ENCODE peak calls at places on chromosome 3, in five cellular contexts. L is IMR-90, E is stomach, A is fibroblast of pulmonary artery, S is AG09319. J is an unnamed sample.

GRCh38 chr3:48738926-48739616 is 22.1 kb upstream of the IP6K2 start:
- DNase-seq in A (no peak), E (no peak), L (no peak), S (no peak), J (no peak)

GRCh38 chr3:105878061-105878460 is 9.2 kb upstream of the CBLB start:
- DNase-seq in A (peak), L (peak), E (no peak), S (peak), J (no peak)

GRCh38 chr3:177624523-177625495 is 427.5 kb upstream of the TBL1XR1 start:
- DNase-seq in L (no peak), S (no peak), E (no peak), A (no peak), J (no peak)

GRCh38 chr3:123258359-123258758 is 56.6 kb downstream of the SEC22A start:
- DNase-seq in A (no peak), L (no peak), E (no peak), S (no peak), J (no peak)

GRCh38 chr3:192772495-192772894 is 45.2 kb upstream of the FGF12 start:
- DNase-seq in E (peak), L (peak), A (peak), S (no peak), J (no peak)

GRCh38 chr3:50275996-50276761 is 2.7 kb upstream of the LSMEM2 start:
- DNase-seq in E (no peak), S (no peak), A (no peak), L (no peak), J (no peak)

GRCh38 chr3:33789183-33789954 is 9.1 kb upstream of the PDCD6IP start:
- DNase-seq in E (no peak), L (no peak), A (no peak), S (no peak), J (no peak)

GRCh38 chr3:126028096-126028495 is 55.8 kb downstream of the SLC41A3 start:
- DNase-seq in A (no peak), L (no peak), E (no peak), S (no peak), J (no peak)

GRCh38 chr3:98705212-98705611 is 57.9 kb upstream of the ST3GAL6 start:
- DNase-seq in S (no peak), L (peak), A (no peak), E (no peak), J (no peak)

DNA sequence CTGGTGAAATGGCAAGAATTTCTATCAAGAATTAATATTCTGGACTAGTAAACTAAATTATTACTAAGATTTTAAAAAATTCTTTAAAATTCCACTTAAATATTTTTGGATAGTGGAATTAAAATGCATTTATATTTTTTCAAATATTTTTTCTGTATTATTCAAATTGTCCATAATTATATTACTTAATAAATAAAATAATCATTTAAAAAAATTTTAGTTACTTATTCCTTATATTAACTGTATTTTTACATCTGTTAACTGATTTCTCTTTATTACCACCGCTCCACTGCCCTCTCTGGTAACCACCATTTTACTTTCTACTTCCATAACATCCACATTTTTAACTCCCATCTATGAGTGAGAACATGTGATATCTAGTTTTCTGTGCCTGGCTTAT is 828.4 kb downstream of the VGLL3 start:
- DNase-seq in A (no peak), L (no peak), S (no peak), E (no peak), J (no peak)
- TF ChIP-seq CTCF in A (no peak), L (no peak), S (no peak), E (no peak), J (no peak)

GRCh38 chr3:185071401-185071800 is 81.5 kb downstream of the C3orf70 start:
- DNase-seq in L (no peak), E (no peak), S (no peak), A (no peak), J (no peak)
- TF ChIP-seq CTCF in L (no peak), E (no peak), S (no peak), A (no peak), J (no peak)

GRCh38 chr3:46848271-46849097 is 14.8 kb downstream of the MYL3 start:
- DNase-seq in L (peak), E (peak), A (peak), S (no peak), J (peak)
- TF ChIP-seq CTCF in L (peak), E (no peak), A (peak), S (peak), J (peak)

GRCh38 chr3:44339990-44340389 is 1.4 kb downstream of the TCAIM start:
- DNase-seq in A (no peak), E (no peak), S (no peak), L (no peak), J (no peak)

GRCh38 chr3:44338010-44338827 is at the start of gene TCAIM:
- DNase-seq in E (peak), L (peak), A (peak), S (peak), J (peak)

GRCh38 chr3:44339181-44339741 is 695 bp downstream of the TCAIM start:
- DNase-seq in S (no peak), A (no peak), L (no peak), E (no peak), J (no peak)

GRCh38 chr3:44338828-44339127 is 212 bp downstream of the TCAIM start:
- DNase-seq in E (no peak), S (no peak), L (no peak), A (no peak), J (no peak)

DNA sequence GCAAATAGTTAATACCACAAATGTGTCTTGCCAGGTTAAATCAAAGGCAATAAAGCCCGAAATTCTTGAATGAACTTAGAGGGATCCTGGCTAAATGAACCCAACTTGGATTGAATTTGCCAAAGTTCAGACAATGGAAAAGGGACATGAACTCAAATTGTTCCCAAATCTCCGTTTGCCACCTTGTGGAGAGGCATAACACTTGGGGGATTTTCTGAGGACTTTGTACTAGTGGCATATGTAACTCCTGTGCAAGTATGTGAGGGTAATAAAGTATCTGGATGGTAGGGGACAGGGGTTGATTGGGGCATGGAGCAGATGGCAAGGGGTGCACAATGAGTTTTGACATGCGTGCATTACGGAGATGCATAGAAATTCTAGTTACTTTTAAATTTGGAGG is 1.3 kb upstream of the TCAIM start:
- DNase-seq in A (no peak), S (no peak), L (no peak), E (no peak), J (no peak)
- TF ChIP-seq CTCF in A (no peak), S (peak), L (no peak), E (no peak), J (no peak)

DNA sequence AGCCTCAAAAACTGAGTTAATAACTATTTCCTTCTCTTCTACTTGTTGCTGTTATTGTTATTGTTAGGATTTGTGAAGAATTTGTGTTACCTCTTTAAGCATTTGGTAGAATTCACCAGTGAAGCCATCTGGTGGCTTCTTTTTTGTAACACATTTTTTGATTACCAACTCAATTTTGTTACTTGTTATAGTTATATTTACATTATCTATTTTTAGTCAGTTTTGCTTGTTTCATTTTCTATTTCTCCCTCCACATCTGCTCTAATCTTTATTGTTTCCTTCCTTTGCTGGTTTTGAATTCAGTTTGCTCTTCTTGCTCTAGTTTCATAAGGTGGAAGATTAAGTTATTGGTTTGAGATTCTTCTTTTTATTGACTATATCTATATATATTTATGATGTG is 3.7 kb upstream of the SLC9C1 start:
- DNase-seq in L (no peak), A (no peak), S (no peak), E (no peak), J (no peak)
- TF ChIP-seq CTCF in L (no peak), A (no peak), S (no peak), E (no peak), J (no peak)

GRCh38 chr3:137347132-137347531 is 389.3 kb downstream of the IL20RB start:
- DNase-seq in L (no peak), E (no peak), A (no peak), S (no peak), J (no peak)
- TF ChIP-seq CTCF in L (no peak), E (no peak), A (no peak), S (no peak), J (no peak)

DNA sequence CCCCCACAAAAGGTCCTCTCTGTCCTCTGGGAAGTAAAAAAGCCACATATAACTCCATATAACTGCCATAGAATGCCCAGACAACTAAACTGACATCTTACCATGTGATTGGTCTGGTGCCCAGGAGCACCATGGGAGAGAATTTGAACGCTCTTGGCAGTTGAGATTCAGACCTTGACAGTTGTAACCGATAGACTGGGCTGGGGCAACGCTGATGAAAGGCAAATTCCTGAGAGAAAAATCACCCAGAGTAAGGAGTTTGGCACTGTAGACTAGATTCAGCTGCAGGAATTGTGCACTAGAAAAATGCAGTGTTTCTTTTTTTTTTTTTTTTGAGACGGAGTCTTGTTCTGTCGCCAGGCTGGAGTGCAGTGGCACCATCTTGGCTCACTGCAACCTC is 240.5 kb downstream of the SOX2 start:
- DNase-seq in E (no peak), S (no peak), A (no peak), L (no peak), J (no peak)
- TF ChIP-seq CTCF in E (no peak), S (no peak), A (no peak), L (no peak), J (no peak)